ENCODE peak calls at places on chromosomes 7 and 10, in nine cellular contexts. D is tibial artery, B is sigmoid colon, Y is lower lobe of right lung, H is HCT116, O is kidney epithelial cell, G is psoas muscle, S is fibroblast of mammary gland, T is lower leg skin. J is an unnamed sample.

GRCh38 chr7:151692721-151693120 is 173.0 kb upstream of the RHEB start:
- DNase-seq in T (no peak), B (no peak), S (no peak), D (no peak), G (peak), Y (no peak), O (no peak), H (no peak), J (no peak)

GRCh38 chr10:70672165-70672992 is at the start of gene ADAMTS14:
- DNase-seq in Y (no peak), G (peak), O (no peak), T (no peak), D (no peak), S (peak), H (peak), B (no peak), J (peak)

GRCh38 chr7:18420758-18421157 is 74.8 kb upstream of the HDAC9 start:
- DNase-seq in G (no peak), S (peak), H (no peak), Y (no peak), B (no peak), O (no peak), D (no peak), T (no peak), J (peak)

GRCh38 chr7:80443336-80443735 is 68.5 kb downstream of the GNAT3 start:
- DNase-seq in H (no peak), D (no peak), G (no peak), O (no peak), T (no peak), B (no peak), Y (no peak), S (no peak), J (peak)

GRCh38 chr7:121286742-121287699 is 41.8 kb upstream of the WNT16 start:
- DNase-seq in B (no peak), S (peak), G (no peak), D (no peak), T (no peak), Y (no peak), O (peak), H (no peak), J (peak)

GRCh38 chr7:134317434-134317833 is 704 bp upstream of the SLC35B4 start:
- DNase-seq in G (no peak), D (no peak), T (no peak), S (no peak), B (no peak), H (no peak), Y (no peak), O (no peak), J (no peak)

GRCh38 chr7:139711991-139712753 is 65.6 kb downstream of the HIPK2 start:
- DNase-seq in G (no peak), H (no peak), O (no peak), T (no peak), B (no peak), D (peak), S (no peak), Y (no peak), J (no peak)

GRCh38 chr7:151168022-151168786 is 710 bp upstream of the GBX1 start:
- DNase-seq in Y (peak), G (peak), H (no peak), T (no peak), S (no peak), B (no peak), O (no peak), D (no peak), J (no peak)

GRCh38 chr10:83214178-83214577 is 925.1 kb upstream of the GHITM start:
- DNase-seq in Y (no peak), G (no peak), S (no peak), H (no peak), T (no peak), B (no peak), O (no peak), D (no peak), J (no peak)

GRCh38 chr10:62047960-62048383 is 146.5 kb downstream of the ARID5B start:
- DNase-seq in H (no peak), T (no peak), B (peak), G (peak), Y (no peak), D (no peak), O (no peak), S (peak), J (peak)

GRCh38 chr7:103879411-103879810 is 110.0 kb downstream of the RELN start:
- DNase-seq in O (no peak), B (no peak), Y (no peak), G (no peak), T (no peak), S (no peak), H (no peak), D (no peak), J (no peak)

GRCh38 chr10:58994226-58995057 is 182.0 kb upstream of the PHYHIPL start:
- DNase-seq in T (no peak), Y (no peak), D (no peak), H (no peak), S (peak), O (no peak), B (no peak), G (no peak), J (peak)

GRCh38 chr10:122981066-122981464 is 864 bp downstream of the PSTK start:
- DNase-seq in S (peak), T (no peak), Y (no peak), B (no peak), G (no peak), O (no peak), H (peak), D (no peak), J (peak)
- TF ChIP-seq CTCF in S (peak), T (no peak), Y (peak), B (no peak), G (peak), O (peak), H (no peak), D (peak), J (peak)

DNA sequence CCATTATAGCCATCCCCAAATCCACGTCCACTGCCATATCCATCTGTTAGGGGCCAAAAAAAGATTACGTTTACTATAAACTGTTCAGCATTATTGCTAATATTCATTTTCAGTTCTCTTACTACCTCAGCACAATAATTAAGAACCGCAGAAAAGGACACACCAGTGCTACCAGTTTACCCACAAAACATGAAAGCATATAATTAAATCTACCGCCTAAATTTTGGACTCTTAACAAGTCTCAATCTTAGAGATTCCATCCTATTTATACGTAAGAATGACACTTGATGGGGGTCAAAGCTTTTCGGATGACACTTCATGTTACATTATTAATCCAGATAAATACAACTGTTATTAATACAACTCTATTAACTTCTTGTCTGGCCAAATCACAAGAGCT is 4.7 kb downstream of the HNRNPA2B1 start:
- DNase-seq in H (no peak), D (no peak), Y (no peak), B (no peak), S (no peak), G (no peak), T (no peak), O (no peak), J (no peak)
- H3K4me3 ChIP-seq in H (no peak), D (no peak), Y (peak), B (no peak), S (peak), G (peak), T (no peak), O (no peak), J (no peak)

GRCh38 chr7:30650455-30650854 is 31.8 kb downstream of the CRHR2 start:
- DNase-seq in Y (no peak), T (peak), G (no peak), O (no peak), D (no peak), B (peak), S (no peak), H (no peak), J (no peak)
- TF ChIP-seq CTCF in Y (no peak), T (no peak), G (no peak), O (no peak), D (no peak), B (no peak), S (no peak), H (no peak), J (no peak)

GRCh38 chr10:117164878-117165556 is 26.9 kb upstream of the VAX1 start:
- DNase-seq in G (no peak), H (no peak), B (no peak), Y (no peak), T (no peak), D (no peak), O (no peak), S (no peak), J (no peak)
- H3K4me3 ChIP-seq in G (peak), H (no peak), B (no peak), Y (peak), T (no peak), D (no peak), O (no peak), S (no peak), J (no peak)

GRCh38 chr7:92242972-92243371 is 2.7 kb downstream of the KRIT1 start:
- DNase-seq in G (no peak), D (no peak), Y (no peak), O (no peak), S (peak), H (no peak), B (no peak), T (no peak), J (no peak)

GRCh38 chr7:92244803-92245486 is 769 bp downstream of the KRIT1 start:
- DNase-seq in O (no peak), G (no peak), D (no peak), Y (no peak), B (no peak), H (no peak), T (no peak), S (peak), J (peak)

GRCh38 chr7:92250603-92251002 is 4.8 kb downstream of the ANKIB1 start:
- DNase-seq in T (no peak), S (no peak), O (no peak), B (no peak), G (no peak), H (no peak), D (no peak), Y (no peak), J (no peak)

GRCh38 chr7:92246363-92247101 is 758 bp downstream of the ANKIB1 start:
- DNase-seq in O (no peak), T (peak), B (no peak), Y (peak), S (peak), D (peak), G (no peak), H (no peak), J (peak)

GRCh38 chr7:92245487-92246362 is at the start of the genes ANKIB1 and KRIT1:
- DNase-seq in G (peak), Y (peak), B (peak), T (peak), D (peak), H (peak), S (peak), O (peak), J (peak)
- TF ChIP-seq CTCF in G (no peak), Y (peak), B (peak), T (no peak), D (peak), H (no peak), S (no peak), O (no peak), J (no peak)

GRCh38 chr7:44982970-44983369 is 4.2 kb upstream of the MYO1G start:
- DNase-seq in O (no peak), B (no peak), G (no peak), Y (no peak), H (no peak), T (no peak), S (no peak), D (no peak), J (no peak)

GRCh38 chr7:44982535-44982923 is 3.7 kb upstream of the MYO1G start:
- DNase-seq in H (no peak), O (no peak), D (no peak), G (no peak), T (no peak), B (no peak), Y (no peak), S (no peak), J (no peak)

GRCh38 chr7:44985033-44985695 is 6.3 kb upstream of the MYO1G start:
- DNase-seq in O (no peak), B (no peak), D (no peak), T (no peak), Y (no peak), G (no peak), H (no peak), S (no peak), J (peak)

GRCh38 chr7:44984478-44984758 is 5.6 kb upstream of the MYO1G start:
- DNase-seq in Y (no peak), T (no peak), B (no peak), H (no peak), G (no peak), O (no peak), S (no peak), D (no peak), J (no peak)

GRCh38 chr7:44983742-44984477 is 5.1 kb upstream of the MYO1G start:
- DNase-seq in O (no peak), S (no peak), H (no peak), Y (no peak), G (no peak), T (no peak), B (no peak), D (no peak), J (no peak)
- H3K4me3 ChIP-seq in O (no peak), S (peak), H (no peak), Y (no peak), G (no peak), T (no peak), B (no peak), D (no peak), J (no peak)

GRCh38 chr10:122301811-122302115 is 30.7 kb downstream of the BTBD16 start:
- DNase-seq in T (peak), D (no peak), B (no peak), Y (no peak), H (no peak), G (no peak), O (no peak), S (no peak), J (no peak)

GRCh38 chr10:122301055-122301810 is 30.1 kb downstream of the BTBD16 start:
- DNase-seq in B (no peak), G (no peak), O (peak), H (no peak), S (peak), Y (no peak), D (no peak), T (peak), J (peak)

GRCh38 chr10:122303271-122304053 is 32.4 kb downstream of the BTBD16 start:
- DNase-seq in G (no peak), T (no peak), S (no peak), Y (no peak), O (no peak), D (no peak), B (no peak), H (no peak), J (no peak)

GRCh38 chr10:122304054-122304579 is 33.0 kb downstream of the BTBD16 start:
- DNase-seq in Y (no peak), B (no peak), H (no peak), T (peak), O (no peak), D (no peak), S (no peak), G (no peak), J (no peak)

GRCh38 chr10:122302315-122302714 is 31.2 kb downstream of the BTBD16 start:
- DNase-seq in H (no peak), T (peak), D (no peak), S (no peak), O (no peak), B (no peak), Y (no peak), G (no peak), J (no peak)
- TF ChIP-seq CTCF in H (no peak), T (no peak), D (no peak), S (no peak), O (no peak), B (no peak), Y (no peak), G (no peak), J (no peak)

GRCh38 chr10:102582181-102582580 is 62.1 kb upstream of the TRIM8 start:
- DNase-seq in H (no peak), O (no peak), G (no peak), S (no peak), B (no peak), Y (no peak), T (no peak), D (no peak), J (no peak)

GRCh38 chr10:102580230-102580629 is 64.0 kb upstream of the TRIM8 start:
- DNase-seq in H (no peak), D (no peak), O (no peak), Y (no peak), G (no peak), S (peak), B (no peak), T (no peak), J (peak)

GRCh38 chr10:102581401-102581800 is 62.9 kb upstream of the TRIM8 start:
- DNase-seq in D (no peak), H (no peak), S (no peak), Y (no peak), B (no peak), G (no peak), T (no peak), O (no peak), J (no peak)

GRCh38 chr10:102578782-102579181 is 65.5 kb upstream of the TRIM8 start:
- DNase-seq in D (no peak), Y (no peak), O (no peak), S (no peak), H (no peak), T (no peak), B (no peak), G (no peak), J (no peak)

GRCh38 chr10:102579206-102579790 is 65.0 kb upstream of the TRIM8 start:
- DNase-seq in H (no peak), O (no peak), Y (no peak), S (peak), D (no peak), T (no peak), G (no peak), B (no peak), J (peak)
- H3K4me3 ChIP-seq in H (no peak), O (no peak), Y (peak), S (no peak), D (no peak), T (no peak), G (no peak), B (no peak), J (peak)

GRCh38 chr10:94363251-94363565 is 469 bp upstream of the NOC3L start:
- DNase-seq in S (no peak), O (no peak), H (no peak), G (no peak), Y (no peak), T (no peak), B (no peak), D (no peak), J (no peak)
- TF ChIP-seq CTCF in S (no peak), O (no peak), H (no peak), G (no peak), Y (peak), T (no peak), B (no peak), D (no peak), J (no peak)

J was measured in choroid plexus epithelial cell.